ENCODE peak calls at places on chromosomes 6 and 20, in ten cellular contexts. C is stimulated activated CD8-positive, alpha-beta memory T cell treated with anti-CD3 and anti-CD28 coated beads, Interleukin-15, amount 100 ng/mL, for 24 hours; V is NCI-H1694 treated with DMSO at 0.1 percent for 48 hours; Q is stimulated activated CD4-positive, alpha-beta T cell treated with anti-CD3 and anti-CD28 coated beads, Interleukin-1b, Interleukin-23, amount 100 ng/mL, for 4 hours; J is NCI-H510A treated with DMSO at 0.1 percent for 48 hours; M is CD8-positive, alpha-beta memory T cell; B is trophoblast cell; X is tibial artery; H is B cell; R is vagina. F is an unnamed sample.

GRCh38 chr6:87756858-87757257 is 54.8 kb upstream of the AKIRIN2 start:
- DNase-seq in X (no peak), H (peak; percentile 70), Q (no peak), B (peak; percentile 26), V (no peak), J (no peak), C (no peak), R (no peak), M (no peak), F (peak; percentile 49)

GRCh38 chr6:169045486-169045885 is 208.2 kb downstream of the THBS2 start:
- DNase-seq in J (peak; percentile 50), Q (no peak), M (no peak), R (no peak), H (no peak), C (no peak), X (peak; percentile 89), V (no peak), B (no peak), F (no peak)

GRCh38 chr20:63071541-63072181 is 64.9 kb upstream of the BHLHE23 start:
- DNase-seq in Q (peak; percentile 18), M (peak; percentile 39), R (no peak), B (peak; percentile 10), X (peak; percentile 48), C (no peak), V (peak; percentile 37), J (no peak), H (no peak), F (peak; percentile 76)

GRCh38 chr20:37225146-37225545 is 36.5 kb downstream of the GHRH start:
- DNase-seq in Q (no peak), X (no peak), R (no peak), V (no peak), C (no peak), H (no peak), B (no peak), M (no peak), J (no peak), F (no peak)

GRCh38 chr20:63224272-63225081 is 8.5 kb upstream of the YTHDF1 start:
- DNase-seq in B (peak; percentile 86), J (peak; percentile 15), V (no peak), M (no peak), C (no peak), H (no peak), R (no peak), X (no peak), Q (no peak), F (peak; percentile 74)

GRCh38 chr6:106568518-106568917 is 60.8 kb downstream of the RTN4IP1 start:
- DNase-seq in H (no peak), C (no peak), X (no peak), B (no peak), M (no peak), R (no peak), J (no peak), Q (no peak), V (no peak), F (no peak)

GRCh38 chr6:33407132-33407718 is 3.6 kb upstream of the PHF1 start:
- DNase-seq in H (no peak), X (no peak), C (no peak), B (no peak), Q (no peak), J (peak; percentile 29), V (no peak), R (no peak), M (no peak), F (no peak)

GRCh38 chr20:17202668-17203067 is 24.2 kb upstream of the PCSK2 start:
- DNase-seq in J (no peak), Q (no peak), C (no peak), H (no peak), V (no peak), M (no peak), R (no peak), X (no peak), B (no peak), F (no peak)

GRCh38 chr6:89564752-89565427 is 73.7 kb downstream of the LYRM2 start:
- DNase-seq in R (no peak), Q (no peak), M (no peak), V (no peak), B (no peak), X (no peak), H (no peak), C (no peak), J (no peak), F (no peak)

GRCh38 chr6:103079867-103080266 is 1686.4 kb downstream of the GRIK2 start:
- DNase-seq in V (no peak), M (no peak), Q (no peak), X (no peak), C (no peak), B (no peak), J (no peak), R (no peak), H (no peak), F (no peak)

GRCh38 chr6:119323926-119324325 is 25.6 kb downstream of the MAN1A1 start:
- DNase-seq in R (no peak), H (no peak), X (no peak), J (no peak), B (no peak), V (no peak), M (no peak), C (no peak), Q (no peak), F (no peak)

GRCh38 chr20:62969179-62969760 is 16.8 kb downstream of the SLC17A9 start:
- DNase-seq in Q (no peak), R (no peak), H (no peak), B (no peak), J (no peak), C (no peak), X (no peak), V (no peak), M (no peak), F (no peak)

GRCh38 chr6:17890309-17890708 is 97.1 kb downstream of the KIF13A start:
- DNase-seq in C (no peak), X (no peak), J (no peak), M (no peak), Q (no peak), V (no peak), B (no peak), R (no peak), H (no peak), F (no peak)

GRCh38 chr6:7526755-7527154 is 14.7 kb upstream of the DSP start:
- DNase-seq in Q (no peak), H (no peak), C (no peak), J (no peak), B (no peak), X (no peak), R (no peak), V (no peak), M (no peak), F (no peak)

GRCh38 chr6:20366082-20366834 is 35.4 kb upstream of the E2F3 start:
- DNase-seq in M (peak; percentile 75), Q (peak; percentile 24), J (no peak), R (no peak), C (no peak), H (no peak), V (no peak), B (peak; percentile 62), X (no peak), F (no peak)

GRCh38 chr6:118719351-118720124 is 68.1 kb upstream of the CEP85L start:
- DNase-seq in X (no peak), C (no peak), M (peak; percentile 47), V (no peak), H (peak; percentile 34), Q (no peak), B (no peak), J (no peak), R (no peak), F (no peak)

GRCh38 chr6:106620931-106621672 is 8.2 kb downstream of the RTN4IP1 start:
- DNase-seq in M (no peak), R (no peak), B (no peak), V (no peak), J (no peak), H (no peak), C (no peak), Q (no peak), X (no peak), F (no peak)

GRCh38 chr6:56958481-56958880 is 3.6 kb downstream of the BEND6 start:
- DNase-seq in X (no peak), H (no peak), R (no peak), B (no peak), J (no peak), M (no peak), V (no peak), C (no peak), Q (no peak), F (no peak)

GRCh38 chr6:144690109-144690508 is 405.0 kb downstream of the UTRN start:
- DNase-seq in X (no peak), R (no peak), H (no peak), V (no peak), M (no peak), Q (no peak), C (no peak), B (no peak), J (no peak), F (no peak)

GRCh38 chr6:110939429-110939828 is 19.1 kb upstream of the GTF3C6 start:
- DNase-seq in Q (no peak), C (no peak), J (no peak), B (no peak), M (no peak), V (no peak), R (no peak), H (no peak), X (no peak), F (no peak)

GRCh38 chr20:61441537-61441936 is 189.5 kb downstream of the CDH4 start:
- DNase-seq in C (no peak), M (no peak), V (no peak), J (no peak), R (no peak), X (peak; percentile 5), B (no peak), Q (no peak), H (no peak), F (no peak)

GRCh38 chr20:1005452-1006027 is 3.4 kb upstream of the RSPO4 start:
- DNase-seq in M (no peak), B (peak; percentile 54), R (no peak), V (no peak), X (no peak), J (no peak), C (no peak), Q (no peak), H (no peak), F (peak; percentile 80)

GRCh38 chr20:49914310-49915117 is 815 bp downstream of the SPATA2 start:
- DNase-seq in J (no peak), B (peak; percentile 25), H (no peak), Q (no peak), X (peak; percentile 66), V (no peak), R (no peak), M (peak; percentile 68), C (no peak), F (peak; percentile 38)

GRCh38 chr6:148398686-148399085 is 56.0 kb downstream of the SASH1 start:
- DNase-seq in X (no peak), J (no peak), Q (no peak), B (no peak), R (no peak), H (no peak), M (no peak), C (no peak), V (no peak), F (no peak)